ENCODE peak calls at places on chromosome 22, in six cellular contexts. N, S, P, A, L and I are unnamed samples.

GRCh38 chr22:17786435-17787158 is 12.3 kb upstream of the BID start:
- DNase-seq in L (no peak), N (no peak), A (peak; percentile 85), P (no peak), S (no peak), I (peak; percentile 65)

GRCh38 chr22:20068640-20069039 is 11.4 kb upstream of the DGCR8 start:
- DNase-seq in S (no peak), N (no peak), P (no peak), A (no peak), L (no peak), I (no peak)

GRCh38 chr22:43330178-43331063 is 12.8 kb downstream of the SCUBE1 start:
- DNase-seq in A (no peak), S (no peak), N (no peak), P (no peak), L (no peak), I (no peak)

GRCh38 chr22:45720875-45721378 is 49.3 kb downstream of the ATXN10 start:
- DNase-seq in L (no peak), P (no peak), N (no peak), S (no peak), A (no peak), I (peak; percentile 28)

GRCh38 chr22:43129426-43130425 is 13.5 kb downstream of the MCAT start:
- DNase-seq in P (no peak), S (no peak), L (no peak), N (no peak), A (no peak), I (no peak)

GRCh38 chr22:35148381-35148780 is 82.4 kb downstream of the ISX start:
- DNase-seq in S (no peak), A (no peak), N (no peak), P (no peak), L (no peak), I (no peak)

GRCh38 chr22:20071524-20071972 is 8.5 kb upstream of the DGCR8 start:
- DNase-seq in N (no peak), L (no peak), A (no peak), S (no peak), P (no peak), I (no peak)

GRCh38 chr22:43880743-43881055 is 11.1 kb downstream of the PNPLA5 start:
- DNase-seq in A (no peak), P (no peak), L (no peak), N (no peak), S (no peak), I (no peak)

GRCh38 chr22:35230839-35231584 is 26.3 kb upstream of the HMGXB4 start:
- DNase-seq in S (no peak), L (no peak), A (no peak), N (no peak), P (no peak), I (no peak)

GRCh38 chr22:48691431-48691851 is 1136.2 kb downstream of the BRD1 start:
- DNase-seq in S (no peak), N (no peak), P (no peak), L (no peak), A (no peak), I (no peak)

GRCh38 chr22:29756341-29756740 is 10.5 kb downstream of the ZMAT5 start:
- DNase-seq in L (no peak), S (no peak), N (no peak), A (no peak), P (no peak), I (no peak)